ENCODE peak calls at places on chromosomes 7 and 10, in five cellular contexts. I, P, T, J and C are unnamed samples.

GRCh38 chr10:121662945-121663917 is 65.0 kb upstream of the FGFR2 start:
- DNase-seq in I (peak), P (peak), T (no peak), J (no peak), C (peak)

GRCh38 chr10:124614003-124614659 is 130.0 kb downstream of the FAM53B start:
- DNase-seq in I (no peak), P (no peak), T (no peak), J (no peak), C (no peak)

GRCh38 chr10:75023074-75023473 is 88.4 kb upstream of the SAMD8 start:
- DNase-seq in I (no peak), P (no peak), T (no peak), J (no peak), C (no peak)

GRCh38 chr7:120190566-120190965 is 82.4 kb upstream of the KCND2 start:
- DNase-seq in I (peak), P (peak), T (no peak), J (no peak), C (peak)

GRCh38 chr10:87760195-87760905 is 57.7 kb downstream of the ATAD1 start:
- DNase-seq in I (no peak), P (no peak), T (no peak), J (no peak), C (no peak)

GRCh38 chr10:53441804-53442203 is 669.2 kb upstream of the MBL2 start:
- DNase-seq in I (no peak), P (no peak), T (no peak), J (no peak), C (no peak)

GRCh38 chr10:105239311-105240215 is 598.5 kb downstream of the SORCS3 start:
- DNase-seq in I (no peak), P (no peak), T (no peak), J (no peak), C (no peak)

GRCh38 chr10:69123306-69123746 is 652 bp upstream of the VPS26A start:
- DNase-seq in I (peak), P (no peak), T (no peak), J (peak), C (peak)

GRCh38 chr7:26388256-26388655 is 96.6 kb downstream of the SNX10 start:
- DNase-seq in I (no peak), P (no peak), T (no peak), J (no peak), C (no peak)

GRCh38 chr7:4958477-4959301 is at the start of gene MMD2:
- DNase-seq in I (peak), P (peak), T (no peak), J (no peak), C (no peak)

GRCh38 chr10:37865264-37865663 is 7.9 kb upstream of the ZNF248 start:
- DNase-seq in I (no peak), P (no peak), T (no peak), J (no peak), C (no peak)

GRCh38 chr7:116434820-116435341 is 64.7 kb upstream of the CAV2 start:
- DNase-seq in I (no peak), P (no peak), T (no peak), J (peak), C (no peak)

GRCh38 chr7:116436305-116436826 is 63.2 kb upstream of the CAV2 start:
- DNase-seq in I (no peak), P (no peak), T (no peak), J (no peak), C (no peak)

GRCh38 chr7:116431783-116432182 is 67.8 kb upstream of the CAV2 start:
- DNase-seq in I (no peak), P (no peak), T (no peak), J (no peak), C (no peak)

GRCh38 chr7:116432517-116432916 is 67.0 kb upstream of the CAV2 start:
- DNase-seq in I (no peak), P (no peak), T (no peak), J (no peak), C (no peak)

GRCh38 chr7:116433246-116433645 is 66.3 kb upstream of the CAV2 start:
- DNase-seq in I (no peak), P (no peak), T (no peak), J (no peak), C (no peak)
- H3K4me3 ChIP-seq in I (no peak), P (no peak), T (no peak), J (no peak), C (no peak)

DNA sequence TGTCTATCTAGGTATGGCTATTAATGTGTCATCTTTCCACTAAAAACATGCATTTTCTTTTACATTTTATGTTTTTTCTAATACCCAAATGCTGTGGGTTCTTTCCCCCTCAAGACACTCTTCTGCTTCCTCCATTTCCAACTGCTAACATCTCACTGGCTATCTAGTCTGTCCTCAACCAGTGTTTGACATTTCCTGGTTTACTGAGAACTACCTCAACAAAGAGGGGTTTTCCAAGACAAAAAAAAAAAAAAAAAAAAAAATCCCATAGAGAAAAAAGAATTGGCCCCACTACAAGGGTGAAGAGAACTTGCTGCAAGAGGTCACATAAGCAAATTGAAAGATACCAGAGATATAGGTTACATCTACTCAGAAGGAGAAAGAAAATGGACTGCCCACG is 359.7 kb downstream of the CRPPA start:
- DNase-seq in I (no peak), P (no peak), T (no peak), J (no peak), C (no peak)
- H3K4me3 ChIP-seq in I (no peak), P (no peak), T (no peak), J (no peak), C (no peak)

DNA sequence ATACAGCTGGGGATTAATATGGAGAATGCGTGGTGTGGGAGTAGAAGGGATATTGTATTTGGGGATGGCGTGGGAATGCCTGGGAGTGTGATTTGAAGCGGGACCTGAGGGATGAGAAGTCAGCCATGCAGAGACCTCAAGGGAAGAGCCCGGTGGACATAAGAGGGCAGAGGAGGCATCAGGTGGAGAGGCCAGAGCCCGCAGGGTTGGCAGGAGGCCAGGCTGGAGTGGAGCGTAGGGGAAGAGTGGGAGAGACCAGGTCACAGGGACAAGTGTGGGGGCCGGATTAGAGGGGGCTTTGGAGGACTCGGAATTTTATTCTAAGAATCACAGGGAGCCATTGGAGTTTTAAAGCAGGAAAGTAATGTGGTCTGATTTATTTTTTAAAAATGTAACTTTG is 2.0 kb downstream of the NDUFB2 start:
- DNase-seq in I (no peak), P (no peak), T (no peak), J (no peak), C (no peak)
- H3K4me3 ChIP-seq in I (no peak), P (no peak), T (peak), J (no peak), C (no peak)

GRCh38 chr10:72320676-72321247 is 34.0 kb downstream of the DNAJB12 start:
- DNase-seq in I (peak), P (peak), T (no peak), J (peak), C (peak)
- H3K4me3 ChIP-seq in I (peak), P (no peak), T (peak), J (no peak), C (no peak)

GRCh38 chr10:60426425-60426824 is 36.8 kb upstream of the ANK3 start:
- DNase-seq in I (no peak), P (no peak), T (no peak), J (peak), C (no peak)

GRCh38 chr10:60427148-60427547 is 37.5 kb upstream of the ANK3 start:
- DNase-seq in I (no peak), P (no peak), T (no peak), J (no peak), C (no peak)

GRCh38 chr10:60429084-60429849 is 39.6 kb upstream of the ANK3 start:
- DNase-seq in I (no peak), P (no peak), T (no peak), J (no peak), C (no peak)

GRCh38 chr10:60428387-60428737 is 38.7 kb upstream of the ANK3 start:
- DNase-seq in I (no peak), P (no peak), T (no peak), J (no peak), C (no peak)

GRCh38 chr10:60427709-60428386 is 38.2 kb upstream of the ANK3 start:
- DNase-seq in I (no peak), P (no peak), T (no peak), J (no peak), C (no peak)
- H3K4me3 ChIP-seq in I (no peak), P (no peak), T (no peak), J (no peak), C (no peak)

DNA sequence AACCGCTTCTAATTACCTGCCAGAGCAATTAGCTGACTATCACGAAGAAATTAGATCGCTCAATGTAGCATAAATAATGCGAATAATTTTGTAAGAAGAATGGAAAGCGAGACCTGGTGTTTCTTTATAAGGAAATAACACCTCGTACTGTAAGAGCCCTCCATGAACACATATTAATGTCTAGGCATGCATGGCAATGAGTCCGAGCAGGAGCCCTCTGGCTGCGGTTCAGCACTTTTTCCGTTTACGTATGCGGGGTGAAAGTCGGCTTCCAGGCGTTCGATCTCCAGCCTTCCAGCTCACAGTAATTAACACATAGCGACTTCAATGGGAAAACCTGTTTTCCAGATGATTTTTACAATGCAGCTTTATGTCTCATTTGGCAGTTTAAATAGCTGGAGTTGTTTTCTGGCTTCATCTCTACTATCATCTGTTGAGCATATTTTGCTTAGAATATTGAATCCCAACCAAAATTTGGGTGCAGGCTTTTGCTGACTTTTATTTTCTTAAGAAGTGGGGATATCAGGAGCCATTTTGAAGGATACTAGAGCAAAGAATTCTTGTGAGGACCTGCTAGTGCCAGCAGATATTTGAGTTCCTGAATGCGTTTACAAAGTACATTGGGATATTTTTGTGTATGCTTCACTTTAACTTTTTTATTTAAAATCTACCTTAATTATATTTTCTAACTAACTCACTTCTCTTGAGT is 7.2 kb upstream of the SP8 start:
- DNase-seq in I (peak), P (peak), T (no peak), J (no peak), C (no peak)
- H3K4me3 ChIP-seq in I (peak), P (no peak), T (no peak), J (no peak), C (no peak)

DNA sequence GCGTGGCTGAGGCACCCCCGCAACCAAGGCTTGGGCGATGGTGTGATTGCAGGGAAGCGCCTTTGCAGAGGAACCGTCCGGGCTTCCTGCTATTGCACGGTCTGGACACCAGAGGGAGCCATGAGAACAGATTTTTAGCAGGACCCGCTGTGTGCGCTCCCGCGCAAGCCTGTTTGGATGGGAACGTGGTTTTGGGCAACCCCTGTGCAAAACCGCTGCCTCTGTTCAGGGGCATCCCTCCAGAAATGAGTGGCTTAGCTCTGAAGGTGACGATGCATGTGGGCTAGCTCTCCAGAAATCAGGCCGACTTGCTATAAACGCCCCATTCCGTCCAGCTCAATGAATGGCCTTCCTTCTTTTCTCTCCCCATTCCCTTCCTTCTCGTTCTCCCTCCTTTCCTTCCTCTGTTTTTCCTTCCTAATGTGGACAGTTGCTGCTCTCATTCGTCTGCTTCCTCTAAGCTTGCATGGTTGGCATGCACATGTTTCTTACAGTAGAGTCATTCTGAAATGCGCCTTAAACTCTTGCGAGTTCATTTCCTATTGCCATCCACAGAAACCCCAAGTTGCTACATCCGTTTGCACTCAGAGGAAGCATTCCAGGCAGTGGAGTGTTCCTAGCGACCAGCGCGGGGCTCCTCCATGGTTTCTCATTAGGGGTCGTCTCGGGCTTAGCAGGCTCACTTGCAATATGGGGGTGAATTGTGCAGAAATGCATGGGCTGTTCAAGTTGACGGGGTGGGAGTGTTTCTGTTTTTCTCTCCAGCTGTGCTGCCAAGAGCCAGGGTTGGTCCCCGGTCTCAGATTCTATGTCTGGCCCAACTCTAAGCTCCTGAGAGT is 302.5 kb upstream of the GALNT17 start:
- DNase-seq in I (peak), P (peak), T (peak), J (no peak), C (peak)
- H3K4me3 ChIP-seq in I (peak), P (no peak), T (no peak), J (no peak), C (no peak)

GRCh38 chr10:123553810-123554430 is 112.2 kb upstream of the GPR26 start:
- DNase-seq in I (no peak), P (no peak), T (no peak), J (no peak), C (no peak)
- H3K4me3 ChIP-seq in I (no peak), P (no peak), T (no peak), J (no peak), C (no peak)